ENCODE peak calls at places on chromosomes 4 and X, in five cellular contexts. One of them, this sample, is unnamed.
A peak's percentile ranks its signal among the peaks of the same experiment; 100 is the strongest.

GRCh38 chr4:56739104-56739777 is 58.1 kb upstream of the HOPX start:
- DNase-seq in body of pancreas: no peak
- DNase-seq in stimulated activated CD4-positive, alpha-beta T cell treated with anti-CD3 and anti-CD28 coated beads, Interleukin-2, amount 100 ng/mL, for 48 hours: no peak
- DNase-seq in occipital lobe: no peak
- DNase-seq in HCEC 1CT: peak; percentile 19
- DNase-seq in this sample: no peak

GRCh38 chr4:182188622-182189021 is 54.6 kb upstream of the TENM3 start:
- DNase-seq in occipital lobe: no peak
- DNase-seq in body of pancreas: no peak
- DNase-seq in HCEC 1CT: peak; percentile 68
- DNase-seq in stimulated activated CD4-positive, alpha-beta T cell treated with anti-CD3 and anti-CD28 coated beads, Interleukin-2, amount 100 ng/mL, for 48 hours: no peak
- DNase-seq in this sample: no peak

GRCh38 chrX:2243913-2244460 is 256.8 kb downstream of the DHRSX start:
- DNase-seq in stimulated activated CD4-positive, alpha-beta T cell treated with anti-CD3 and anti-CD28 coated beads, Interleukin-2, amount 100 ng/mL, for 48 hours: no peak
- DNase-seq in occipital lobe: no peak
- DNase-seq in body of pancreas: no peak
- DNase-seq in HCEC 1CT: no peak
- DNase-seq in this sample: no peak

GRCh38 chr4:167282171-167282864 is 48.0 kb upstream of the SPOCK3 start:
- DNase-seq in stimulated activated CD4-positive, alpha-beta T cell treated with anti-CD3 and anti-CD28 coated beads, Interleukin-2, amount 100 ng/mL, for 48 hours: no peak
- DNase-seq in body of pancreas: no peak
- DNase-seq in occipital lobe: no peak
- DNase-seq in HCEC 1CT: peak; percentile 29
- DNase-seq in this sample: no peak

GRCh38 chr4:169682360-169683047 is 62.1 kb downstream of the CLCN3 start:
- DNase-seq in stimulated activated CD4-positive, alpha-beta T cell treated with anti-CD3 and anti-CD28 coated beads, Interleukin-2, amount 100 ng/mL, for 48 hours: no peak
- DNase-seq in HCEC 1CT: peak; percentile 18
- DNase-seq in occipital lobe: no peak
- DNase-seq in body of pancreas: no peak
- DNase-seq in this sample: no peak

GRCh38 chrX:146363919-146364318 is 445.7 kb upstream of the CXorf51B start:
- DNase-seq in stimulated activated CD4-positive, alpha-beta T cell treated with anti-CD3 and anti-CD28 coated beads, Interleukin-2, amount 100 ng/mL, for 48 hours: no peak
- DNase-seq in HCEC 1CT: no peak
- DNase-seq in body of pancreas: no peak
- DNase-seq in occipital lobe: no peak
- DNase-seq in this sample: no peak

GRCh38 chrX:3712870-3713224 is 602 bp downstream of the PRKX start:
- DNase-seq in body of pancreas: peak; percentile 16
- DNase-seq in occipital lobe: no peak
- DNase-seq in stimulated activated CD4-positive, alpha-beta T cell treated with anti-CD3 and anti-CD28 coated beads, Interleukin-2, amount 100 ng/mL, for 48 hours: no peak
- DNase-seq in HCEC 1CT: no peak
- DNase-seq in this sample: no peak

GRCh38 chrX:100410083-100410590 is at the start of gene PCDH19:
- DNase-seq in stimulated activated CD4-positive, alpha-beta T cell treated with anti-CD3 and anti-CD28 coated beads, Interleukin-2, amount 100 ng/mL, for 48 hours: peak; percentile 25
- DNase-seq in HCEC 1CT: no peak
- DNase-seq in body of pancreas: peak; percentile 33
- DNase-seq in occipital lobe: peak; percentile 29
- DNase-seq in this sample: no peak

GRCh38 chr4:152738812-152739211 is 40.7 kb downstream of the TIGD4 start:
- DNase-seq in HCEC 1CT: peak; percentile 1
- DNase-seq in stimulated activated CD4-positive, alpha-beta T cell treated with anti-CD3 and anti-CD28 coated beads, Interleukin-2, amount 100 ng/mL, for 48 hours: no peak
- DNase-seq in body of pancreas: no peak
- DNase-seq in occipital lobe: no peak
- DNase-seq in this sample: no peak

GRCh38 chr4:83605744-83606172 is 69.8 kb downstream of the GPAT3 start:
- DNase-seq in occipital lobe: no peak
- DNase-seq in HCEC 1CT: no peak
- DNase-seq in stimulated activated CD4-positive, alpha-beta T cell treated with anti-CD3 and anti-CD28 coated beads, Interleukin-2, amount 100 ng/mL, for 48 hours: no peak
- DNase-seq in body of pancreas: no peak
- DNase-seq in this sample: no peak

GRCh38 chrX:23317799-23318724 is 16.6 kb upstream of the PTCHD1 start:
- DNase-seq in stimulated activated CD4-positive, alpha-beta T cell treated with anti-CD3 and anti-CD28 coated beads, Interleukin-2, amount 100 ng/mL, for 48 hours: peak; percentile 49
- DNase-seq in body of pancreas: no peak
- DNase-seq in occipital lobe: no peak
- DNase-seq in HCEC 1CT: peak; percentile 1
- DNase-seq in this sample: peak; percentile 4

GRCh38 chrX:48540480-48540879 is 966 bp downstream of the TBC1D25 start:
- DNase-seq in occipital lobe: no peak
- DNase-seq in HCEC 1CT: no peak
- DNase-seq in body of pancreas: no peak
- DNase-seq in stimulated activated CD4-positive, alpha-beta T cell treated with anti-CD3 and anti-CD28 coated beads, Interleukin-2, amount 100 ng/mL, for 48 hours: no peak
- DNase-seq in this sample: no peak

GRCh38 chr4:53573696-53574095 is 17.6 kb downstream of the LNX1 start:
- DNase-seq in HCEC 1CT: no peak
- DNase-seq in occipital lobe: no peak
- DNase-seq in body of pancreas: no peak
- DNase-seq in stimulated activated CD4-positive, alpha-beta T cell treated with anti-CD3 and anti-CD28 coated beads, Interleukin-2, amount 100 ng/mL, for 48 hours: no peak
- DNase-seq in this sample: peak; percentile 6